ENCODE peak calls at places on chromosomes 7 and 10, in seven cellular contexts. L is fibroblast of lung, U is right lobe of liver, I is brain microvascular endothelial cell, K is kidney, P is A549, G is testis. T is an unnamed sample.

GRCh38 chr10:106573106-106573505 is 591.4 kb downstream of the SORCS1 start:
- DNase-seq in K (no peak), G (no peak), U (no peak), L (peak), I (peak), P (no peak), T (no peak)

GRCh38 chr7:7180725-7181428 is 1.5 kb upstream of the C1GALT1 start:
- DNase-seq in G (no peak), U (no peak), K (no peak), P (no peak), L (no peak), I (no peak), T (no peak)

GRCh38 chr7:128879461-128879938 is 16.8 kb downstream of the ATP6V1F start:
- DNase-seq in K (peak), G (no peak), P (no peak), I (no peak), U (no peak), L (no peak), T (no peak)

GRCh38 chr10:11563936-11564335 is 47.5 kb downstream of the USP6NL start:
- DNase-seq in U (no peak), P (no peak), K (no peak), L (no peak), I (no peak), G (no peak), T (no peak)

GRCh38 chr7:155665957-155666287 is 21.5 kb downstream of the RBM33 start:
- DNase-seq in U (no peak), K (no peak), P (peak), I (peak), G (no peak), L (peak), T (no peak)

GRCh38 chr10:97843296-97843671 is 6.4 kb upstream of the GOLGA7B start:
- DNase-seq in L (no peak), K (no peak), I (no peak), G (no peak), U (no peak), P (no peak), T (no peak)

GRCh38 chr10:79443338-79444242 is 1.8 kb downstream of the ZCCHC24 start:
- DNase-seq in P (no peak), I (no peak), U (peak), L (peak), G (no peak), K (no peak), T (no peak)

GRCh38 chr10:109451879-109452278 is 471.4 kb downstream of the XPNPEP1 start:
- DNase-seq in G (no peak), P (no peak), I (no peak), K (no peak), U (no peak), L (no peak), T (no peak)

GRCh38 chr7:116953372-116953726 is at the start of gene ST7:
- DNase-seq in L (peak), I (peak), P (peak), U (no peak), G (peak), K (peak), T (no peak)

GRCh38 chr7:25844109-25844915 is 307.7 kb upstream of the NFE2L3 start:
- DNase-seq in U (no peak), P (no peak), L (no peak), K (no peak), G (no peak), I (peak), T (no peak)

GRCh38 chr10:127195041-127195506 is 1.3 kb downstream of the INSYN2A start:
- DNase-seq in K (no peak), I (no peak), U (no peak), L (peak), G (no peak), P (peak), T (no peak)

GRCh38 chr10:132539431-132539839 is 1.8 kb downstream of the INPP5A start:
- DNase-seq in I (no peak), L (no peak), U (peak), P (no peak), K (peak), G (no peak), T (peak)

GRCh38 chr10:14416308-14416700 is 85.6 kb upstream of the FRMD4A start:
- DNase-seq in P (no peak), U (no peak), K (no peak), I (peak), L (no peak), G (no peak), T (no peak)

GRCh38 chr10:110859947-110860376 is 11.8 kb upstream of the PDCD4 start:
- DNase-seq in L (peak), U (no peak), I (peak), P (no peak), K (no peak), G (peak), T (no peak)

GRCh38 chr10:49273082-49273465 is 25.9 kb upstream of the C10orf71 start:
- DNase-seq in G (no peak), L (no peak), P (no peak), K (no peak), U (no peak), I (no peak), T (no peak)

GRCh38 chr7:125876436-125876835 is 946.8 kb upstream of the POT1 start:
- DNase-seq in U (no peak), G (no peak), K (no peak), L (no peak), I (no peak), P (no peak), T (no peak)

GRCh38 chr7:78090616-78091015 is 292.0 kb downstream of the PHTF2 start:
- DNase-seq in K (no peak), I (no peak), P (no peak), U (no peak), G (no peak), L (peak), T (no peak)

GRCh38 chr10:79244068-79244442 is 103.2 kb upstream of the PPIF start:
- DNase-seq in L (no peak), K (no peak), G (no peak), P (no peak), U (no peak), I (no peak), T (no peak)

GRCh38 chr10:68560201-68560915 is at the start of gene TET1:
- DNase-seq in I (peak), L (peak), G (peak), P (peak), K (peak), U (peak), T (no peak)

GRCh38 chr7:157007470-157008066 is 2.9 kb downstream of the MNX1 start:
- DNase-seq in U (no peak), P (no peak), G (no peak), I (no peak), K (no peak), L (no peak), T (peak)

GRCh38 chr7:121107923-121108498 is 119.5 kb downstream of the CPED1 start:
- DNase-seq in G (no peak), U (no peak), K (no peak), L (peak), P (peak), I (peak), T (peak)

GRCh38 chr7:28891192-28891872 is 66.8 kb downstream of the TRIL start:
- DNase-seq in L (no peak), K (peak), P (no peak), G (no peak), I (no peak), U (peak), T (no peak)

GRCh38 chr7:92158660-92159575 is 20.0 kb downstream of the LRRD1 start:
- DNase-seq in P (no peak), L (peak), K (no peak), G (no peak), U (no peak), I (peak), T (no peak)

GRCh38 chr10:9239298-9239697 is 1184.8 kb downstream of the GATA3 start:
- DNase-seq in L (no peak), I (no peak), U (no peak), G (no peak), K (no peak), P (no peak), T (no peak)

GRCh38 chr10:90462761-90463160 is 395.1 kb downstream of the HTR7 start:
- DNase-seq in G (no peak), L (peak), P (no peak), U (no peak), K (no peak), I (no peak), T (no peak)

GRCh38 chr7:100694196-100694745 is at the start of gene GIGYF1:
- DNase-seq in L (peak), U (peak), I (no peak), P (peak), K (peak), G (peak), T (no peak)

GRCh38 chr7:122886357-122887081 is at the start of gene CADPS2:
- DNase-seq in I (peak), L (peak), K (peak), U (peak), P (peak), G (peak), T (peak)

GRCh38 chr10:122127943-122128342 is 139.0 kb downstream of the TACC2 start:
- DNase-seq in L (no peak), P (no peak), U (no peak), G (no peak), K (peak), I (peak), T (no peak)

GRCh38 chr7:2820508-2820934 is 23.6 kb downstream of the GNA12 start:
- DNase-seq in L (peak), G (peak), K (peak), P (no peak), U (peak), I (peak), T (no peak)

GRCh38 chr10:117477961-117478670 is 64.4 kb upstream of the EMX2 start:
- DNase-seq in L (no peak), P (peak), I (peak), K (no peak), G (no peak), U (no peak), T (no peak)

GRCh38 chr10:107144490-107144889 is 20.0 kb downstream of the SORCS1 start:
- DNase-seq in U (no peak), K (no peak), G (peak), P (no peak), I (no peak), L (no peak), T (no peak)

GRCh38 chr7:2644514-2645273 is 12.9 kb downstream of the TTYH3 start:
- DNase-seq in U (no peak), I (no peak), K (peak), G (no peak), P (no peak), L (no peak), T (no peak)

GRCh38 chr10:43137701-43137970 is 609 bp upstream of the CSGALNACT2 start:
- DNase-seq in G (peak), K (peak), L (peak), I (peak), U (no peak), P (peak), T (no peak)

GRCh38 chr7:152869041-152869676 is 109.6 kb downstream of the ACTR3B start:
- DNase-seq in K (peak), P (no peak), I (no peak), G (no peak), L (no peak), U (peak), T (no peak)

DNA sequence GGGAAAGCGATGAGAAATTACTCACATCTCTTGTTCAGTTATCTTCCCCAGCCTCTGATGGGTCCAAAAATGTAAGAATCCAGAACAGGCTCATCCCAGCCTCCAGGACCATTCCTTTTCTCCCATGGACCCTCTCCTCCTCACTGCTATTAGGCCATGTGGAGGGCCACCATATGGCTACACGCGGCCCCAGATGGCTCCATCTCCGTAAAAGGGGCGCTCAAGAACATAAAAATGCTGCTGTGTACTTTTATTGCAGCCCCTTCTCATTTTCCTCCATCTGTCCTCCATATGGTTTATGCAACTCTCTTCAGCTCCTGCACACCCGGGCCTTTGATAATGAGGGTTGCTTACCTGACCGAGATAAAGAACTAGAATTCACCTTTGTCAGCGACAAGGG is 166.2 kb downstream of the RAPGEF5 start:
- DNase-seq in L (no peak), I (no peak), K (no peak), U (no peak), G (no peak), P (no peak), T (no peak)
- TF ChIP-seq CTCF in L (no peak), I (no peak), K (no peak), U (no peak), G (no peak), P (no peak), T (no peak)

GRCh38 chr7:27098493-27099223 is 2.9 kb upstream of the HOXA1 start:
- DNase-seq in I (no peak), L (peak), K (peak), G (no peak), P (no peak), U (no peak), T (no peak)

GRCh38 chr7:27095897-27096755 is at the start of gene HOXA1:
- DNase-seq in G (peak), K (peak), I (no peak), U (peak), L (peak), P (peak), T (peak)

GRCh38 chr7:27096756-27097514 is 1.1 kb upstream of the HOXA1 start:
- DNase-seq in L (peak), G (no peak), P (no peak), U (no peak), K (peak), I (no peak), T (no peak)

GRCh38 chr7:27099224-27099838 is 3.2 kb downstream of the HOXA2 start:
- DNase-seq in U (no peak), I (no peak), K (no peak), L (peak), P (no peak), G (no peak), T (no peak)

DNA sequence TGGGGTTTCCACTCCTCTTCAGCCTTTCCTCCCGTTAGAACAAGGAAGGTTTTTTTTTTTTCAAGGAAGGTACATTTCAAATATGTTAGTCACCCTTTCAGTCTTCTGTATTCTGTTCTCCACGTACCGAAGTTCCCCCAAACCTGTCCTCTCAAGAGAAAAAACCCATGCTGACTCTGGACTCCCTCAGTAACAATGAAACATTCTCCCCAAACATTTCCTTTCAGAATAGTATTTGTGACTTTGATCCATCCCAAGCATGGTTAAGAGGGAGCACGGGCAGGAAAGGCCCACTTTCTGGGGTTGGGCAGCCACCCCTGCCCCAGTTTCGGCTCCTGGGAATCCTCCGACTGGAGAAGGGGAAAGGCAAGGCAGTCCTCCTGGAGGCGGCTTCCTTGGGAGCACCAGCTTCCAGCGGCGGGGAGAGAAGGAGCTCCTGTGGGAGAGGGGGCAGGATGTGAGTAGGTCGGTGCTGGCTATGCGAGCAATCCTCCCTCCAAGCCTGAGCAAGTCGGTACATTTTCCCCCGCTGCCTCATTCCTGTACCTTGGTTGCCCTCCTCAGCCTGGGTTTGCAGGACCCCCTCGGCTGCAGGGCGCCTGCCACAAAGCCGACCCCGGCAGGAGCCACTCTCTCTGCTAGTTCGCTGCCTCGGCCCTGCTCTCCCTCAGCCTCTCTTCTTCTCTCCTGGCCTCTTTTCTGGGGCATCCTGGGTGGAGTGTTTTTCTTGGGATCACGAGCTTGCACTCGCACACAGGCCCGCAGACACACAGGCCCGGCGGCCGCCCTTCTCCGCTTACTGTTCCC is 2.1 kb upstream of the HOXA1 start:
- DNase-seq in G (no peak), P (no peak), U (no peak), L (peak), I (no peak), K (no peak), T (no peak)
- H3K4me3 ChIP-seq in G (no peak), P (peak), U (peak), L (peak), I (peak), K (peak), T (no peak)

DNA sequence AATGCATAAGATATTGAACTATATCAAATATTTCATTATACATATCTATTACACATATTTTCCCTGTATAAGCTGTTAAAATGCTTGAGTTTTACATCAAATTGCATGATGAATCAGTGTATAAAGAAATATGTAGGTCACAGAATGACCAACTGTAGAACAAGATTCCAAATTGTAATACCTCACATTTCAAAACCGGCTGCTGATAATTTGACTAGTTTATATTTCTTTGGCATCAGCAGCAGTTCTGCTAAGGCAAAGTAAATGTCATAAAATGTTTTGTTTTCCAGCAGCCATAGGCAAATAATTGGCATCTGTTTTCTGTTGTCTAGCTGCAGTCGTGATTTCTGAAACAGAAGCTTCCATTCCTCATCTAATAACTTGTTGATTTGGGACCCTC is 633.9 kb downstream of the ARL4A start:
- DNase-seq in I (no peak), P (no peak), K (no peak), G (no peak), L (peak), U (no peak), T (peak)
- TF ChIP-seq CTCF in I (no peak), P (no peak), K (no peak), G (no peak), L (no peak), U (no peak), T (no peak)

GRCh38 chr7:30474893-30475292 is 3.7 kb downstream of the NOD1 start:
- DNase-seq in I (no peak), P (no peak), G (no peak), K (no peak), L (peak), U (no peak), T (no peak)

GRCh38 chr7:30474485-30474884 is 4.1 kb downstream of the NOD1 start:
- DNase-seq in K (no peak), P (no peak), L (no peak), I (no peak), G (no peak), U (no peak), T (no peak)

GRCh38 chr7:30478349-30479228 is at the start of gene NOD1:
- DNase-seq in I (peak), K (peak), P (peak), U (peak), L (peak), G (peak), T (no peak)

GRCh38 chr7:30475580-30475979 is 3.0 kb downstream of the NOD1 start:
- DNase-seq in U (no peak), P (no peak), I (no peak), L (no peak), K (no peak), G (no peak), T (no peak)

DNA sequence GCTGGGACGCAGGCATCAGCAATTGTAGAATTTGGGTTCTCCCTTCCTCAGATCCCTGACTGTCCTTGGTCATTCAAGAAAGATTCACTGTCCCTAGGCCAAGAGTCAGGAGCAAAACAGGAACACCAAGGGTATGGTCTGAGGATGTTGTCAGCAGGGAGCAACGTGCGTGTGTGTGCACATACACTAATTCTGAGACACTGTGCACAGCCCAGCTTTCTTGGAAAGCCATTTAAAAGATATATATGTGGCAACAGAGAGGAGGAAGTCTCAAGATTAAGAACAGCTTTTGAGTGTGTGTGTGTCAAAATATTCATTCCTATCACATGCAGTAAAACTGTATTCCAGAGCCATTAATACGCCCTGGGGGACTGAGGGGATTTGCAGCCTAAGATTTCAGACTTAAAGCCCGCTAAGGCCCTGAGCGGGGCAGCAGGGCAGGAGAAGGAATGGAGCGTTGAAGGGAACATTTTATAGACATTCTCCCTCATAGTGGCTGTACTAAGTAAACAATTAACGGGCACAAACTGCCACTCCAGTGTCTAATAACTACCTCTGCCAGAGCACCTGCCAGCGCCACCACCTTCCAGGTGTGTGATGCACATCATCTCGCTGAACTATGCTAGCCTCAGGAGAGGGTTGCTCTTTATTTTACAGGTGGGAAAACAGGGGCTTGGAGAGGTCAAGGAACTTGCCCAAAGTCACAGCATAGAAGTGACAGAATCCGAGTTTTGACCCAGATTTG is 2.0 kb downstream of the NOD1 start:
- DNase-seq in I (no peak), L (no peak), P (no peak), G (no peak), K (no peak), U (no peak), T (peak)
- H3K4me3 ChIP-seq in I (no peak), L (no peak), P (no peak), G (no peak), K (no peak), U (no peak), T (no peak)